ENCODE peak calls at places on chromosomes 2 and 18, in four cellular contexts. One of them, this sample, is unnamed.

GRCh38 chr2:164722604-164723338 is 101.5 kb upstream of the GRB14 start:
- DNase-seq in NCI-H1417: no peak
- DNase-seq in CD4-positive, alpha-beta T cell: no peak
- DNase-seq in activated naive CD4-positive, alpha-beta T cell treated with anti-CD3 and anti-CD28 coated beads, Interleukin-2, amount 10 ng/mL, durations not matched to agents 7 days and 5 days: no peak
- DNase-seq in this sample: peak; percentile 73

GRCh38 chr2:31729442-31730092 is 148.8 kb upstream of the SRD5A2 start:
- DNase-seq in NCI-H1417: peak; percentile 71
- DNase-seq in CD4-positive, alpha-beta T cell: no peak
- DNase-seq in activated naive CD4-positive, alpha-beta T cell treated with anti-CD3 and anti-CD28 coated beads, Interleukin-2, amount 10 ng/mL, durations not matched to agents 7 days and 5 days: no peak
- DNase-seq in this sample: no peak

GRCh38 chr18:22455425-22456150 is 37.9 kb upstream of the CTAGE1 start:
- DNase-seq in NCI-H1417: no peak
- DNase-seq in CD4-positive, alpha-beta T cell: no peak
- DNase-seq in activated naive CD4-positive, alpha-beta T cell treated with anti-CD3 and anti-CD28 coated beads, Interleukin-2, amount 10 ng/mL, durations not matched to agents 7 days and 5 days: no peak
- DNase-seq in this sample: no peak

GRCh38 chr2:132662742-132663141 is 7.3 kb downstream of the LYPD1 start:
- DNase-seq in NCI-H1417: no peak
- DNase-seq in CD4-positive, alpha-beta T cell: no peak
- DNase-seq in activated naive CD4-positive, alpha-beta T cell treated with anti-CD3 and anti-CD28 coated beads, Interleukin-2, amount 10 ng/mL, durations not matched to agents 7 days and 5 days: no peak
- DNase-seq in this sample: no peak

GRCh38 chr2:85452237-85452636 is 33.7 kb downstream of the SH2D6 start:
- DNase-seq in NCI-H1417: no peak
- DNase-seq in CD4-positive, alpha-beta T cell: no peak
- DNase-seq in activated naive CD4-positive, alpha-beta T cell treated with anti-CD3 and anti-CD28 coated beads, Interleukin-2, amount 10 ng/mL, durations not matched to agents 7 days and 5 days: peak; percentile 6
- DNase-seq in this sample: no peak

GRCh38 chr18:9094307-9095226 is 7.9 kb upstream of the NDUFV2 start:
- DNase-seq in NCI-H1417: no peak
- DNase-seq in CD4-positive, alpha-beta T cell: peak; percentile 29
- DNase-seq in activated naive CD4-positive, alpha-beta T cell treated with anti-CD3 and anti-CD28 coated beads, Interleukin-2, amount 10 ng/mL, durations not matched to agents 7 days and 5 days: peak; percentile 60
- DNase-seq in this sample: no peak

GRCh38 chr18:12890964-12891363 is 6.9 kb upstream of the PTPN2 start:
- DNase-seq in NCI-H1417: no peak
- DNase-seq in CD4-positive, alpha-beta T cell: no peak
- DNase-seq in activated naive CD4-positive, alpha-beta T cell treated with anti-CD3 and anti-CD28 coated beads, Interleukin-2, amount 10 ng/mL, durations not matched to agents 7 days and 5 days: no peak
- DNase-seq in this sample: no peak

GRCh38 chr2:196823750-196824149 is 14.6 kb upstream of the C2orf66 start:
- DNase-seq in NCI-H1417: no peak
- DNase-seq in CD4-positive, alpha-beta T cell: no peak
- DNase-seq in activated naive CD4-positive, alpha-beta T cell treated with anti-CD3 and anti-CD28 coated beads, Interleukin-2, amount 10 ng/mL, durations not matched to agents 7 days and 5 days: no peak
- DNase-seq in this sample: peak; percentile 9

GRCh38 chr2:26692814-26693286 is 328 bp downstream of the KCNK3 start:
- DNase-seq in NCI-H1417: peak; percentile 82
- DNase-seq in CD4-positive, alpha-beta T cell: no peak
- DNase-seq in activated naive CD4-positive, alpha-beta T cell treated with anti-CD3 and anti-CD28 coated beads, Interleukin-2, amount 10 ng/mL, durations not matched to agents 7 days and 5 days: peak; percentile 29
- DNase-seq in this sample: no peak

GRCh38 chr2:75798624-75799023 is 87.9 kb upstream of the GCFC2 start:
- DNase-seq in NCI-H1417: peak; percentile 23
- DNase-seq in CD4-positive, alpha-beta T cell: no peak
- DNase-seq in activated naive CD4-positive, alpha-beta T cell treated with anti-CD3 and anti-CD28 coated beads, Interleukin-2, amount 10 ng/mL, durations not matched to agents 7 days and 5 days: no peak
- DNase-seq in this sample: no peak

GRCh38 chr2:238939074-238939473 is 91.2 kb downstream of the TWIST2 start:
- DNase-seq in NCI-H1417: no peak
- DNase-seq in CD4-positive, alpha-beta T cell: no peak
- DNase-seq in activated naive CD4-positive, alpha-beta T cell treated with anti-CD3 and anti-CD28 coated beads, Interleukin-2, amount 10 ng/mL, durations not matched to agents 7 days and 5 days: no peak
- DNase-seq in this sample: no peak

GRCh38 chr2:240399419-240400318 is 35.8 kb upstream of the GPC1 start:
- DNase-seq in NCI-H1417: no peak
- DNase-seq in CD4-positive, alpha-beta T cell: no peak
- DNase-seq in activated naive CD4-positive, alpha-beta T cell treated with anti-CD3 and anti-CD28 coated beads, Interleukin-2, amount 10 ng/mL, durations not matched to agents 7 days and 5 days: no peak
- DNase-seq in this sample: no peak